ENCODE peak calls at places on chromosomes 11 and 22, in six cellular contexts. S is activated naive CD4-positive, alpha-beta T cell; L is non-pigmented ciliary epithelial cell; J is MM.1S; U is cardiac septum; G is lower lobe of right lung. N is an unnamed sample.

GRCh38 chr22:29478326-29479276 is 1.4 kb upstream of the NEFH start:
- DNase-seq in S (peak; percentile 16), L (no peak), J (no peak), U (no peak), G (no peak), N (no peak)

GRCh38 chr11:33437529-33437928 is 180.3 kb downstream of the HIPK3 start:
- DNase-seq in S (no peak), L (no peak), J (no peak), U (no peak), G (no peak), N (no peak)

GRCh38 chr11:78290293-78291176 is 101.8 kb downstream of the USP35 start:
- DNase-seq in S (no peak), L (peak; percentile 13), J (no peak), U (no peak), G (no peak), N (no peak)

GRCh38 chr22:49664891-49665290 is 162.8 kb downstream of the BRD1 start:
- DNase-seq in S (no peak), L (no peak), J (no peak), U (no peak), G (peak; percentile 23), N (no peak)

GRCh38 chr11:96272542-96273306 is 70.3 kb downstream of the MAML2 start:
- DNase-seq in S (no peak), L (no peak), J (no peak), U (no peak), G (no peak), N (no peak)

GRCh38 chr11:132228756-132229325 is 858.4 kb downstream of the NTM start:
- DNase-seq in S (no peak), L (peak; percentile 19), J (no peak), U (no peak), G (no peak), N (no peak)

GRCh38 chr11:7449841-7450214 is 35.5 kb upstream of the OLFML1 start:
- DNase-seq in S (no peak), L (no peak), J (no peak), U (no peak), G (no peak), N (no peak)

GRCh38 chr11:63877658-63878241 is 38.8 kb downstream of the MARK2 start:
- DNase-seq in S (no peak), L (no peak), J (no peak), U (no peak), G (no peak), N (no peak)

GRCh38 chr22:38657248-38657909 is 941 bp downstream of the CBY1 start:
- DNase-seq in S (peak; percentile 5), L (no peak), J (peak; percentile 24), U (no peak), G (no peak), N (no peak)